ENCODE peak calls at places on chromosomes 2 and 18, in six cellular contexts. M, G, Q, W, Z and O are unnamed samples.

GRCh38 chr2:9220201-9220600 is 13.6 kb downstream of the ASAP2 start:
- DNase-seq in M (no peak), Q (no peak), Z (no peak), W (no peak), G (no peak), O (no peak)

GRCh38 chr2:164617466-164617865 is 3.8 kb downstream of the GRB14 start:
- DNase-seq in Z (peak; percentile 58), W (no peak), M (peak; percentile 8), Q (no peak), G (no peak), O (no peak)

GRCh38 chr18:8797206-8797605 is 91.8 kb downstream of the MTCL1 start:
- DNase-seq in M (no peak), Q (no peak), W (no peak), Z (peak; percentile 55), G (no peak), O (peak; percentile 57)

GRCh38 chr2:99153921-99154604 is 679 bp downstream of the TSGA10 start:
- DNase-seq in Q (no peak), M (peak; percentile 7), W (no peak), Z (peak; percentile 10), G (no peak), O (no peak)

GRCh38 chr18:68623342-68623741 is 91.6 kb downstream of the TMX3 start:
- DNase-seq in Q (no peak), M (peak; percentile 86), Z (peak; percentile 37), G (peak; percentile 10), W (no peak), O (peak; percentile 16)

GRCh38 chr2:183881978-183882377 is 716.4 kb upstream of the ZNF804A start:
- DNase-seq in W (no peak), Z (no peak), Q (no peak), G (no peak), M (no peak), O (no peak)

GRCh38 chr2:105785095-105785847 is 40.6 kb downstream of the NCK2 start:
- DNase-seq in G (no peak), M (no peak), W (no peak), Z (no peak), Q (no peak), O (peak; percentile 24)

GRCh38 chr2:27960237-27960912 is 69.8 kb downstream of the BABAM2 start:
- DNase-seq in G (no peak), Q (no peak), W (no peak), Z (peak; percentile 96), M (peak; percentile 92), O (no peak)

GRCh38 chr2:181466661-181467576 is 9.7 kb downstream of the ITGA4 start:
- DNase-seq in Z (peak; percentile 35), M (peak; percentile 76), Q (peak; percentile 51), G (peak; percentile 37), W (no peak), O (peak; percentile 77)

GRCh38 chr2:32009479-32010256 is 1.1 kb downstream of the MEMO1 start:
- DNase-seq in Q (peak; percentile 92), W (peak; percentile 75), Z (no peak), M (peak; percentile 38), G (peak; percentile 53), O (peak; percentile 27)

GRCh38 chr2:67006373-67006960 is 390.7 kb upstream of the ETAA1 start:
- DNase-seq in Z (no peak), M (no peak), G (no peak), W (no peak), Q (no peak), O (no peak)

DNA sequence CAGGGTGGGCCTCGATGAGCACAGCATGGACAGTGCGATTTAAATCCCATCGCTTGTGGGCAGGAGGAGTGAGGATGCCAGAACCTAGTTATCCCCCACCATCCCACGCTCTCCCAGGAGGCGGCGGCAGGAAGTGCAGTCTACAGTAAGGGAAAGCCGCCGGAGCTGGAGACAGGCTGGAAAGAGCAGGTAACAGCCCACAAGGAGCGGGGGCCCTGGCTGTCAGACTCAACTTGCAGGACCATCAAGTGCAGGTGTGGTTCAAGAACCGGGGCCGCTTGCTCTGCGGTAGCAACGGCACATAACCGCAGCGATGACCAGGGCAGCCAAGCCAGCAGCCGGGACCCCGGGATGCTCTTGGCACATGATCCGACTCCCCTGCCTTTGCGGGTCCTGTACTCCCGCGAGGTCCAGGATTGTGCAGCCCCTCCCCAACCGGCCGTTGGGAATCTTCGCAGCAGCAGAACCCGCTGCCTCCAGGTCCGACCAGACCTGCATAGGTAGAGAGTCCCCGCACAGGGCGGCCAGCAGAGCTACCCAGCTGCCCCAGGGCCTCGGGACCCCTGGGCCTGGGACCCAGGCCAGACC is 82.1 kb downstream of the BIN1 start:
- DNase-seq in M (peak; percentile 55), W (no peak), Z (peak; percentile 36), Q (peak; percentile 76), G (no peak), O (no peak)
- TF ChIP-seq CTCF in M (peak; percentile 46), W (no peak), Z (peak; percentile 23), Q (no peak), G (peak; percentile 8), O (no peak)

GRCh38 chr2:65231892-65232477 is 4.4 kb downstream of the ACTR2 start:
- DNase-seq in M (peak; percentile 44), Z (peak; percentile 58), W (no peak), Q (no peak), G (no peak), O (no peak)

GRCh38 chr2:65232636-65233035 is 5.0 kb downstream of the ACTR2 start:
- DNase-seq in W (no peak), G (no peak), M (peak; percentile 53), Z (peak; percentile 75), Q (no peak), O (no peak)

GRCh38 chr2:65227471-65228248 is at the start of gene ACTR2:
- DNase-seq in G (peak; percentile 95), W (peak; percentile 99), M (peak; percentile 98), Q (peak; percentile 99), Z (peak; percentile 93), O (peak; percentile 95)

GRCh38 chr2:65228249-65228750 is 669 bp downstream of the ACTR2 start:
- DNase-seq in G (no peak), Q (no peak), Z (peak; percentile 37), M (peak; percentile 49), W (no peak), O (no peak)

DNA sequence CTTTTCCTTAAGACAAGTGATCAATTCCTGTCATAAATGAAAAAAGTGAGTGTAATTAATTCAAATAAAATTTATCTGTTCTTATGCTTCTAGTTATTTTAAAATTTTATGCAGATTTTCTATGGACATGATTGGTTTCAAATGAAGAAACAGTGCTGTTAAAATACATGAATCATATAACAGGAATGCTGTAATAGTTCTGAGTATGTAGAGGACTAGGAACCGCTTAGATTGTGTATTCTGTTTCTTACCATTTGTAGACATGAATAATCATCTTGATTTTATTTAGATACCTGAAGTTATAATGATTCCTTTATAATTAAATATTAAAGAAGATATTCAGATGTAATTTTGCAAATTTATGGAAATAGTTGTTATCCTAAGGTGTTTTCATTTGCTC is 3.5 kb downstream of the ACTR2 start:
- DNase-seq in W (no peak), M (peak; percentile 46), G (no peak), Z (peak; percentile 54), Q (no peak), O (no peak)
- H3K4me3 ChIP-seq in W (no peak overlapping the region), M (no peak overlapping the region), G (no peak overlapping the region), Z (peak overlapping the region; percentile 31), Q (no peak overlapping the region), O (no peak overlapping the region)

GRCh38 chr2:239881561-239882320 is 143.4 kb downstream of the NDUFA10 start:
- DNase-seq in W (peak; percentile 68), Z (peak; percentile 32), M (peak; percentile 52), G (no peak), Q (no peak), O (no peak)
- H3K27ac ChIP-seq in W (peak overlapping the region; percentile 68), Z (no peak overlapping the region), M (no peak overlapping the region), G (peak overlapping the region; percentile 40), Q (no peak overlapping the region), O (no peak overlapping the region)

GRCh38 chr2:72927066-72927465 is 9.7 kb downstream of the EMX1 start:
- DNase-seq in M (no peak), Q (no peak), W (no peak), G (no peak), Z (no peak), O (no peak)

GRCh38 chr2:72925328-72925943 is 8.1 kb downstream of the EMX1 start:
- DNase-seq in G (no peak), Q (no peak), M (no peak), Z (no peak), W (no peak), O (no peak)

GRCh38 chr2:72924353-72925240 is 7.3 kb downstream of the EMX1 start:
- DNase-seq in M (no peak), W (peak; percentile 63), G (no peak), Q (peak; percentile 73), Z (no peak), O (no peak)

GRCh38 chr2:72927619-72928537 is 10.6 kb downstream of the EMX1 start:
- DNase-seq in W (no peak), M (no peak), G (no peak), Z (no peak), Q (no peak), O (no peak)

DNA sequence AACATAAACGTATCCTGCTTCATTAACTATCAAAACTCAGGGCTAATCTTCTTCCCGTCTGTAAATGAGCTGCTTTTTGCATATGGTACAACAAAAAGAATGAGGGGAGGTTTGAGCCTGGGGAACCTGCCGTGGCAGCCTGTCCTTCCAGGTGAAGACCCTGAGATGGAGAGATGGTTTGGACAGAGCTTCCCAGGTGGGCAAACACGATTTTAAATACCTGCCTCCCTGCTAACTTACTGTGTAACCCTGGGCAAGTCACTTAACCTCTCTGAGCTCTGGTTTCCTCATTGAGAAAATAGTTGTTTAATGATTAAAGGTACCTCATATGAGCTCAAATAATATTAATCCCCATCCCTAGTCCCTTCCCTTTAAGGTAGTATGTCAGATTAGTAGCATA is 9.0 kb downstream of the EMX1 start:
- DNase-seq in G (no peak), Q (no peak), Z (no peak), M (no peak), W (no peak), O (no peak)
- TF ChIP-seq CTCF in G (no peak), Q (no peak), Z (no peak), M (no peak), W (no peak), O (no peak)

DNA sequence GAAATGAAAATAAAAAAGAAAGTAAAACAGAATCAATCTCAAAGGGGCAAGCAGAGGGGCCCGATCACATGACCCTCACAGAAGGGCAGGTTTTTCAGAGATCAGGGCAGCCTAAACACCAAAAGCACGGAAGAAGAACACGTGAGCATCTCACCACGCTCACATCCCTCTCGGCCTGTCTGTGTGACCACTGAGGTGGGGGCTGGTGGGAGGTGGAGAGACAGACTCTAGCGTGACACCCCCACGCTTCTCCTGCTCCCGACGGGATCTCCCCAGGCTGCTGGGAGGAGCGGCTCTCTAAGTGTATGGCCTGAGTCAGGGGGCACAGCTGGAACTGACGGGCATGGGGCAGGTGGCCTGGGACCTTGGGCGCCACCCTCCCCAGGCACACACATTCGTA is 23.5 kb upstream of the MTERF4 start:
- DNase-seq in M (no peak), G (no peak), W (no peak), Q (peak; percentile 60), Z (no peak), O (no peak)
- H3K4me3 ChIP-seq in M (no peak overlapping the region), G (no peak overlapping the region), W (no peak overlapping the region), Q (no peak overlapping the region), Z (no peak overlapping the region), O (no peak overlapping the region)

GRCh38 chr18:13039806-13040205 is 48.6 kb downstream of the CEP192 start:
- DNase-seq in M (no peak), G (no peak), Q (no peak), W (no peak), Z (no peak), O (no peak)
- H3K27ac ChIP-seq in M (no peak overlapping the region), G (no peak overlapping the region), Q (no peak overlapping the region), W (no peak overlapping the region), Z (no peak overlapping the region), O (no peak overlapping the region)

GRCh38 chr2:74461187-74462053 is 3.2 kb downstream of the WBP1 start:
- DNase-seq in G (no peak), Q (no peak), Z (no peak), M (peak; percentile 9), W (no peak), O (peak; percentile 18)
- TF ChIP-seq CTCF in G (no peak), Q (no peak), Z (no peak), M (peak; percentile 15), W (no peak), O (no peak)

GRCh38 chr2:68834737-68835136 is 36.5 kb downstream of the BMP10 start:
- DNase-seq in M (no peak), W (no peak), Q (no peak), Z (no peak), G (no peak), O (no peak)
- H3K4me3 ChIP-seq in M (no peak overlapping the region), W (no peak overlapping the region), Q (no peak overlapping the region), Z (no peak overlapping the region), G (no peak overlapping the region), O (no peak overlapping the region)